ENCODE peak calls at places on chromosomes 16 and 17, in five cellular contexts. One of them, this sample, is unnamed.
A peak's percentile ranks its signal among the peaks of the same experiment; 100 is the strongest.

GRCh38 chr17:41061969-41062368 is 2.1 kb upstream of the KRTAP2-3 start:
- DNase-seq in heart right ventricle: no peak
- DNase-seq in IMR-90: peak; percentile 97
- DNase-seq in thoracic aorta: no peak
- DNase-seq in CD4-positive, alpha-beta T cell: no peak
- DNase-seq in this sample: no peak

GRCh38 chr17:52011070-52011469 is 147.4 kb downstream of the CA10 start:
- DNase-seq in heart right ventricle: no peak
- DNase-seq in IMR-90: no peak
- DNase-seq in thoracic aorta: no peak
- DNase-seq in CD4-positive, alpha-beta T cell: no peak
- DNase-seq in this sample: no peak

GRCh38 chr16:26643519-26643918 is 423.2 kb upstream of the C16orf82 start:
- DNase-seq in heart right ventricle: no peak
- DNase-seq in IMR-90: no peak
- DNase-seq in thoracic aorta: no peak
- DNase-seq in CD4-positive, alpha-beta T cell: no peak
- DNase-seq in this sample: no peak

GRCh38 chr17:29196784-29197515 is 16.8 kb upstream of the MYO18A start:
- DNase-seq in heart right ventricle: no peak
- DNase-seq in IMR-90: no peak
- DNase-seq in thoracic aorta: no peak
- DNase-seq in CD4-positive, alpha-beta T cell: no peak
- DNase-seq in this sample: no peak

GRCh38 chr16:88375236-88376052 is 7.3 kb upstream of the ZNF469 start:
- DNase-seq in heart right ventricle: no peak
- DNase-seq in IMR-90: no peak
- DNase-seq in thoracic aorta: no peak
- DNase-seq in CD4-positive, alpha-beta T cell: no peak
- DNase-seq in this sample: no peak

GRCh38 chr17:74750327-74751069 is 2.1 kb downstream of the NHERF1 start:
- DNase-seq in heart right ventricle: no peak
- DNase-seq in IMR-90: no peak
- DNase-seq in thoracic aorta: no peak
- DNase-seq in CD4-positive, alpha-beta T cell: no peak
- DNase-seq in this sample: no peak

GRCh38 chr17:42387221-42387657 is 1.0 kb downstream of the STAT3 start:
- DNase-seq in heart right ventricle: no peak
- DNase-seq in IMR-90: peak; percentile 74
- DNase-seq in thoracic aorta: no peak
- DNase-seq in CD4-positive, alpha-beta T cell: no peak
- DNase-seq in this sample: no peak

GRCh38 chr16:2398520-2398919 is 30.7 kb upstream of the CCNF start:
- DNase-seq in heart right ventricle: no peak
- DNase-seq in IMR-90: no peak
- DNase-seq in thoracic aorta: no peak
- DNase-seq in CD4-positive, alpha-beta T cell: no peak
- DNase-seq in this sample: no peak

GRCh38 chr17:68054296-68054900 is 18.9 kb downstream of the KPNA2 start:
- DNase-seq in heart right ventricle: peak; percentile 24
- DNase-seq in IMR-90: peak; percentile 84
- DNase-seq in thoracic aorta: no peak
- DNase-seq in CD4-positive, alpha-beta T cell: no peak
- DNase-seq in this sample: no peak

GRCh38 chr17:3645310-3645709 is 8.8 kb downstream of the CTNS start:
- DNase-seq in heart right ventricle: no peak
- DNase-seq in IMR-90: no peak
- DNase-seq in thoracic aorta: no peak
- DNase-seq in CD4-positive, alpha-beta T cell: no peak
- DNase-seq in this sample: no peak

GRCh38 chr17:3647251-3647650 is 10.7 kb downstream of the CTNS start:
- DNase-seq in heart right ventricle: no peak
- DNase-seq in IMR-90: no peak
- DNase-seq in thoracic aorta: no peak
- DNase-seq in CD4-positive, alpha-beta T cell: no peak
- DNase-seq in this sample: no peak

DNA sequence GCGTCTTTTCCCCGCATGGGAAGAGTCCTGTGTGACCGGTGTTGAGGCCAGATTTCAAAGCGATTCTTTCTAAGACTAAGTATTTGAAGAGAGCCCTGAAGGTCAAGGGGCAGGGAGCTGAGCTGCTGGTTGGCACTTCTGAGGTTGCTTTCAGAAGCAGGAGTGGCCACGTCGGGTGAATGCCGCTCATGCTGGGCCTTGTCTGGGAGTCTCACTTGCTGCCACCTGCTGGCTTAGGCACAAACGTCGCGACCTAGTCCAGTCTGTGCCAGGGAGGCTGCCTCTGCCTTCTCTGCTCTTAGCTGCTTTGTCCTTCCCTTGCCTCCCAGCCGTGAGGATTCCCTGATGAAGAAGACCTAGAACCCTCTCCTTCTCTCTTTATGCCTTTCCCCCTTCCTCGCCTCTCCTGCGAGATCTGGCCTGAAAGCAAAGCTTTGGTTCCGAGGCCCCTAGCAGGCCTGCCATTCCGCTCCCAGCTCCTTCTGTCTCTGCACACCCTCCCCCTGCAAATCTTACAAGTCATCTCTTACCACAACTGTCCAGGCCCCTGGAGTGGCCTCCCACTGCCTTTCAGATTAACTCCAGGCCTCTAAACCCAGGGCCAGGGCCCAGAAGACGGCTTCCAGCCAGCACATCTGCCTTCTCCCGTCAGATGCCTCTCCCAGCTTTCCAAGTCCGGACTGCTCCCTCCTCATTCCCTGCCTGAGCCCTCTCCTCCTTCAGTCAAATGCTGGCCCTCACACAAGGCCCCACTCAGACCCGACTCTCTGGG is 11.4 kb downstream of the CTNS start:
- DNase-seq in heart right ventricle: peak; percentile 53
- DNase-seq in IMR-90: peak; percentile 55
- DNase-seq in thoracic aorta: no peak
- DNase-seq in CD4-positive, alpha-beta T cell: no peak
- DNase-seq in this sample: peak; percentile 73
- TF ChIP-seq CTCF in heart right ventricle: peak; percentile 51
- TF ChIP-seq CTCF in IMR-90: peak; percentile 49
- TF ChIP-seq CTCF in thoracic aorta: no peak
- TF ChIP-seq CTCF in CD4-positive, alpha-beta T cell: peak; percentile 20
- TF ChIP-seq CTCF in this sample: no peak

DNA sequence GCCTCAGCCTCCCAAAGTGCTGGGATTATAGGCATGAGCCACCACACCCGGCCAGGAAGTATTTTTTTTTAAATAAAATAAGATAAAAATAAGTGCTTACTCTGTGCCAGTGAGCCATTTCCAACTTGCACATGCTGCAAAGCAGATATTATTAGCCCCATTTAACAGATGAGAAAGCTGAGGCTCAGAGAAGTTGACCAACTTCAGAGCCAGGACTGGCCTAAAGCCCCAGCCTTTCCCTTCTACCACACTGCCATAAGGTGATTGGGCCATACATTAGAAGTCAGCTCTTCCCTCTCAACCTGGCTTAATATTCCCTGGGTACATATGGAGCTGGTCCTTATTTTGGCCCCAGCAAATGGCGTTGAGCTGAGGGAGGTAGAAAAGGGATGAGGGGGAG is 25.1 kb downstream of the NEUROD2 start:
- DNase-seq in heart right ventricle: no peak
- DNase-seq in IMR-90: no peak
- DNase-seq in thoracic aorta: no peak
- DNase-seq in CD4-positive, alpha-beta T cell: no peak
- DNase-seq in this sample: no peak
- TF ChIP-seq CTCF in heart right ventricle: no peak
- TF ChIP-seq CTCF in IMR-90: no peak
- TF ChIP-seq CTCF in thoracic aorta: no peak
- TF ChIP-seq CTCF in CD4-positive, alpha-beta T cell: no peak
- TF ChIP-seq CTCF in this sample: no peak

DNA sequence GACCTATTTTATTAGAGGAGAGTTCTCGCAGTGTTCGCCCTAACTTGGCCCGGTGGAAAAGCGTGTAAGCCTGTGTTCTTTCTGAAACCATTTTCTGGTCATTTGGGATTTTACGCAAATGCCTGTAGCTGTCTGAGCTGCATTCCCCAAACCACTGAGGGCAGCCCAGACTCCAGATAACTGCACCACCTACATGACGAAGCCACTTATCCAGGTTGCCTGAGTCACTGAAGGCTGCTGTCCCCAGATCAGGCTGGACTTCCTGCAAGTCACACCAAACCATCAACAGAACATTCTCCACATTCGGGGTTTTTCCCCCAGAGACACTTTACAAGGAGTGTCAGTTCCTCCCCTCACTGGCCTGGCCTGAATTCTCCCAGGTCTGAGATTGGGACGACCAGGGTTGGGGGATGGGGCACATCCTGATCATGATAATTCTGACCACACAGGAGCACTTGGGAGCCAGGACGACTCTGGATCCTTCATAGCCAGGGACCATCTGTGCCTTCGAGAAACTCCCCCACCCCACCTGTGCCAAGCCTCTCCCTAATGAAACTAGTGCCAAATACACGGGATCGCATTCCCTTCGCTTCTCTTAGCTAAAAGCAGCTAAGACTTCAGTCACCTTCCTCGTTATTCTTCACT is 2.3 kb downstream of the RPRML start:
- DNase-seq in heart right ventricle: no peak
- DNase-seq in IMR-90: no peak
- DNase-seq in thoracic aorta: no peak
- DNase-seq in CD4-positive, alpha-beta T cell: no peak
- DNase-seq in this sample: no peak
- TF ChIP-seq CTCF in heart right ventricle: no peak
- TF ChIP-seq CTCF in IMR-90: no peak
- TF ChIP-seq CTCF in thoracic aorta: no peak
- TF ChIP-seq CTCF in CD4-positive, alpha-beta T cell: no peak
- TF ChIP-seq CTCF in this sample: no peak

DNA sequence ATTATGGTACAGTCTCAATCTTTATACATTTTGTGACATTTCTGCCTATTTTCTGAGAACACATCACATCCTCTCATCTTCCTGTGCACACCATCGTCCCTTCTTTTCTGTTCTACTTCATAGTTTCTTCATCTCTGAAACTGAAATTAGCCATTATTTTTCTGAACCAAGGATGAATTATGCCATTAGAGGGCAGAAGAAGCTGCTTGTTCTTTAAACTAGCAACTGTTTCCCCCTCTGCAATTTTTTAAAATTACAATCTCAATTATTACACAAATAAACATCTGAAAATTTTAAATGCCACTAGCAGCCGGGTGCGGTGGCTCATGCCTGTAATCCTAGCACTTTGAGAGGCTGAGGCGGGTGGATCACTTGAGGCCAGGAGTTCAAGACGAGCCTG is 41.3 kb downstream of the RBBP6 start:
- DNase-seq in heart right ventricle: no peak
- DNase-seq in IMR-90: peak; percentile 62
- DNase-seq in thoracic aorta: no peak
- DNase-seq in CD4-positive, alpha-beta T cell: no peak
- DNase-seq in this sample: no peak
- TF ChIP-seq CTCF in heart right ventricle: peak; percentile 52
- TF ChIP-seq CTCF in IMR-90: peak; percentile 71
- TF ChIP-seq CTCF in thoracic aorta: peak; percentile 43
- TF ChIP-seq CTCF in CD4-positive, alpha-beta T cell: no peak
- TF ChIP-seq CTCF in this sample: no peak

GRCh38 chr17:66625321-66625767 is 209.6 kb upstream of the CACNG5 start:
- DNase-seq in heart right ventricle: no peak
- DNase-seq in IMR-90: peak; percentile 49
- DNase-seq in thoracic aorta: no peak
- DNase-seq in CD4-positive, alpha-beta T cell: no peak
- DNase-seq in this sample: no peak
- TF ChIP-seq CTCF in heart right ventricle: peak; percentile 54
- TF ChIP-seq CTCF in IMR-90: peak; percentile 58
- TF ChIP-seq CTCF in thoracic aorta: peak; percentile 34
- TF ChIP-seq CTCF in CD4-positive, alpha-beta T cell: no peak
- TF ChIP-seq CTCF in this sample: peak; percentile 30